ENCODE peak calls at places on chromosomes 2 and 18, in nine cellular contexts. One of them, this sample, is unnamed.

GRCh38 chr18:65938592-65939372 is 188.0 kb downstream of the CDH7 start:
- DNase-seq in cardiac septum: no peak
- DNase-seq in C1 segment of cervical spinal cord: no peak
- DNase-seq in fibroblast of the conjunctiva: no peak
- DNase-seq in astrocyte of the spinal cord: peak
- DNase-seq in right cardiac atrium: no peak
- DNase-seq in astrocyte: peak
- DNase-seq in GM19239: no peak
- DNase-seq in stimulated activated CD4-positive, alpha-beta T cell treated with anti-CD3 and anti-CD28 coated beads, TNF-alpha, amount 100 ng/mL, for 24 hours: peak
- DNase-seq in this sample: peak

GRCh38 chr2:112220186-112220585 is 34.7 kb downstream of the ZC3H8 start:
- DNase-seq in cardiac septum: no peak
- DNase-seq in C1 segment of cervical spinal cord: no peak
- DNase-seq in fibroblast of the conjunctiva: no peak
- DNase-seq in astrocyte of the spinal cord: no peak
- DNase-seq in right cardiac atrium: no peak
- DNase-seq in astrocyte: no peak
- DNase-seq in GM19239: no peak
- DNase-seq in stimulated activated CD4-positive, alpha-beta T cell treated with anti-CD3 and anti-CD28 coated beads, TNF-alpha, amount 100 ng/mL, for 24 hours: no peak
- DNase-seq in this sample: no peak

GRCh38 chr2:134934641-134935040 is 16.0 kb downstream of the CCNT2 start:
- DNase-seq in cardiac septum: no peak
- DNase-seq in C1 segment of cervical spinal cord: no peak
- DNase-seq in fibroblast of the conjunctiva: no peak
- DNase-seq in astrocyte of the spinal cord: no peak
- DNase-seq in right cardiac atrium: no peak
- DNase-seq in astrocyte: no peak
- DNase-seq in GM19239: no peak
- DNase-seq in stimulated activated CD4-positive, alpha-beta T cell treated with anti-CD3 and anti-CD28 coated beads, TNF-alpha, amount 100 ng/mL, for 24 hours: no peak
- DNase-seq in this sample: no peak

GRCh38 chr2:938181-939005 is 12.3 kb upstream of the SNTG2 start:
- DNase-seq in cardiac septum: no peak
- DNase-seq in C1 segment of cervical spinal cord: no peak
- DNase-seq in fibroblast of the conjunctiva: no peak
- DNase-seq in astrocyte of the spinal cord: no peak
- DNase-seq in right cardiac atrium: no peak
- DNase-seq in astrocyte: no peak
- DNase-seq in GM19239: no peak
- DNase-seq in stimulated activated CD4-positive, alpha-beta T cell treated with anti-CD3 and anti-CD28 coated beads, TNF-alpha, amount 100 ng/mL, for 24 hours: no peak
- DNase-seq in this sample: no peak

GRCh38 chr2:42052702-42053481 is 5.1 kb downstream of the PKDCC start:
- DNase-seq in cardiac septum: no peak
- DNase-seq in C1 segment of cervical spinal cord: no peak
- DNase-seq in fibroblast of the conjunctiva: no peak
- DNase-seq in astrocyte of the spinal cord: peak
- DNase-seq in right cardiac atrium: peak
- DNase-seq in astrocyte: peak
- DNase-seq in GM19239: no peak
- DNase-seq in stimulated activated CD4-positive, alpha-beta T cell treated with anti-CD3 and anti-CD28 coated beads, TNF-alpha, amount 100 ng/mL, for 24 hours: no peak
- DNase-seq in this sample: no peak

GRCh38 chr2:170739048-170739447 is 23.9 kb downstream of the SP5 start:
- DNase-seq in cardiac septum: no peak
- DNase-seq in C1 segment of cervical spinal cord: no peak
- DNase-seq in fibroblast of the conjunctiva: peak
- DNase-seq in astrocyte of the spinal cord: peak
- DNase-seq in right cardiac atrium: no peak
- DNase-seq in astrocyte: peak
- DNase-seq in GM19239: no peak
- DNase-seq in stimulated activated CD4-positive, alpha-beta T cell treated with anti-CD3 and anti-CD28 coated beads, TNF-alpha, amount 100 ng/mL, for 24 hours: no peak
- DNase-seq in this sample: peak

GRCh38 chr2:216603010-216603883 is 30.0 kb upstream of the IGFBP2 start:
- DNase-seq in cardiac septum: no peak
- DNase-seq in C1 segment of cervical spinal cord: no peak
- DNase-seq in fibroblast of the conjunctiva: no peak
- DNase-seq in astrocyte of the spinal cord: no peak
- DNase-seq in right cardiac atrium: no peak
- DNase-seq in astrocyte: no peak
- DNase-seq in GM19239: no peak
- DNase-seq in stimulated activated CD4-positive, alpha-beta T cell treated with anti-CD3 and anti-CD28 coated beads, TNF-alpha, amount 100 ng/mL, for 24 hours: no peak
- DNase-seq in this sample: no peak

GRCh38 chr2:23384551-23385349 is at the start of gene KLHL29:
- DNase-seq in cardiac septum: peak
- DNase-seq in C1 segment of cervical spinal cord: peak
- DNase-seq in fibroblast of the conjunctiva: peak
- DNase-seq in astrocyte of the spinal cord: peak
- DNase-seq in right cardiac atrium: peak
- DNase-seq in astrocyte: peak
- DNase-seq in GM19239: peak
- DNase-seq in stimulated activated CD4-positive, alpha-beta T cell treated with anti-CD3 and anti-CD28 coated beads, TNF-alpha, amount 100 ng/mL, for 24 hours: peak
- DNase-seq in this sample: peak

GRCh38 chr2:222635295-222635694 is 20.6 kb downstream of the FARSB start:
- DNase-seq in cardiac septum: no peak
- DNase-seq in C1 segment of cervical spinal cord: no peak
- DNase-seq in fibroblast of the conjunctiva: no peak
- DNase-seq in astrocyte of the spinal cord: no peak
- DNase-seq in right cardiac atrium: no peak
- DNase-seq in astrocyte: no peak
- DNase-seq in GM19239: no peak
- DNase-seq in stimulated activated CD4-positive, alpha-beta T cell treated with anti-CD3 and anti-CD28 coated beads, TNF-alpha, amount 100 ng/mL, for 24 hours: no peak
- DNase-seq in this sample: no peak

GRCh38 chr18:78506031-78506461 is 473.6 kb upstream of the SALL3 start:
- DNase-seq in cardiac septum: no peak
- DNase-seq in C1 segment of cervical spinal cord: peak
- DNase-seq in fibroblast of the conjunctiva: no peak
- DNase-seq in astrocyte of the spinal cord: no peak
- DNase-seq in right cardiac atrium: no peak
- DNase-seq in astrocyte: no peak
- DNase-seq in GM19239: no peak
- DNase-seq in stimulated activated CD4-positive, alpha-beta T cell treated with anti-CD3 and anti-CD28 coated beads, TNF-alpha, amount 100 ng/mL, for 24 hours: no peak
- DNase-seq in this sample: no peak

GRCh38 chr18:13629841-13630747 is 96.3 kb downstream of the FAM210A start:
- DNase-seq in cardiac septum: no peak
- DNase-seq in C1 segment of cervical spinal cord: no peak
- DNase-seq in fibroblast of the conjunctiva: peak
- DNase-seq in astrocyte of the spinal cord: peak
- DNase-seq in right cardiac atrium: peak
- DNase-seq in astrocyte: peak
- DNase-seq in GM19239: peak
- DNase-seq in stimulated activated CD4-positive, alpha-beta T cell treated with anti-CD3 and anti-CD28 coated beads, TNF-alpha, amount 100 ng/mL, for 24 hours: peak
- DNase-seq in this sample: peak

GRCh38 chr2:162266468-162266754 is 23.2 kb upstream of the FAP start:
- DNase-seq in cardiac septum: no peak
- DNase-seq in C1 segment of cervical spinal cord: no peak
- DNase-seq in fibroblast of the conjunctiva: no peak
- DNase-seq in astrocyte of the spinal cord: no peak
- DNase-seq in right cardiac atrium: no peak
- DNase-seq in astrocyte: no peak
- DNase-seq in GM19239: no peak
- DNase-seq in stimulated activated CD4-positive, alpha-beta T cell treated with anti-CD3 and anti-CD28 coated beads, TNF-alpha, amount 100 ng/mL, for 24 hours: no peak
- DNase-seq in this sample: no peak

GRCh38 chr2:3780477-3781402 is 77.4 kb downstream of the DCDC2C start:
- DNase-seq in cardiac septum: peak
- DNase-seq in C1 segment of cervical spinal cord: no peak
- DNase-seq in fibroblast of the conjunctiva: peak
- DNase-seq in astrocyte of the spinal cord: peak
- DNase-seq in right cardiac atrium: peak
- DNase-seq in astrocyte: no peak
- DNase-seq in GM19239: peak
- DNase-seq in stimulated activated CD4-positive, alpha-beta T cell treated with anti-CD3 and anti-CD28 coated beads, TNF-alpha, amount 100 ng/mL, for 24 hours: peak
- DNase-seq in this sample: peak

GRCh38 chr2:78145997-78146722 is 624.0 kb upstream of the LRRTM4 start:
- DNase-seq in cardiac septum: no peak
- DNase-seq in C1 segment of cervical spinal cord: no peak
- DNase-seq in fibroblast of the conjunctiva: no peak
- DNase-seq in astrocyte of the spinal cord: no peak
- DNase-seq in right cardiac atrium: no peak
- DNase-seq in astrocyte: no peak
- DNase-seq in GM19239: no peak
- DNase-seq in stimulated activated CD4-positive, alpha-beta T cell treated with anti-CD3 and anti-CD28 coated beads, TNF-alpha, amount 100 ng/mL, for 24 hours: no peak
- DNase-seq in this sample: no peak

GRCh38 chr2:27376866-27377617 is 3.5 kb downstream of the ZNF513 start:
- DNase-seq in cardiac septum: no peak
- DNase-seq in C1 segment of cervical spinal cord: no peak
- DNase-seq in fibroblast of the conjunctiva: no peak
- DNase-seq in astrocyte of the spinal cord: no peak
- DNase-seq in right cardiac atrium: no peak
- DNase-seq in astrocyte: no peak
- DNase-seq in GM19239: no peak
- DNase-seq in stimulated activated CD4-positive, alpha-beta T cell treated with anti-CD3 and anti-CD28 coated beads, TNF-alpha, amount 100 ng/mL, for 24 hours: no peak
- DNase-seq in this sample: no peak

GRCh38 chr2:207914716-207915115 is 110.6 kb downstream of the PLEKHM3 start:
- DNase-seq in cardiac septum: no peak
- DNase-seq in C1 segment of cervical spinal cord: no peak
- DNase-seq in fibroblast of the conjunctiva: no peak
- DNase-seq in astrocyte of the spinal cord: no peak
- DNase-seq in right cardiac atrium: no peak
- DNase-seq in astrocyte: no peak
- DNase-seq in GM19239: no peak
- DNase-seq in stimulated activated CD4-positive, alpha-beta T cell treated with anti-CD3 and anti-CD28 coated beads, TNF-alpha, amount 100 ng/mL, for 24 hours: no peak
- DNase-seq in this sample: no peak

GRCh38 chr2:210063306-210063705 is 60.9 kb downstream of the RPE start:
- DNase-seq in cardiac septum: no peak
- DNase-seq in C1 segment of cervical spinal cord: no peak
- DNase-seq in fibroblast of the conjunctiva: no peak
- DNase-seq in astrocyte of the spinal cord: no peak
- DNase-seq in right cardiac atrium: no peak
- DNase-seq in astrocyte: no peak
- DNase-seq in GM19239: no peak
- DNase-seq in stimulated activated CD4-positive, alpha-beta T cell treated with anti-CD3 and anti-CD28 coated beads, TNF-alpha, amount 100 ng/mL, for 24 hours: no peak
- DNase-seq in this sample: no peak

GRCh38 chr18:68714356-68714706 is 577 bp downstream of the TMX3 start:
- DNase-seq in cardiac septum: no peak
- DNase-seq in C1 segment of cervical spinal cord: no peak
- DNase-seq in fibroblast of the conjunctiva: no peak
- DNase-seq in astrocyte of the spinal cord: peak
- DNase-seq in right cardiac atrium: no peak
- DNase-seq in astrocyte: no peak
- DNase-seq in GM19239: no peak
- DNase-seq in stimulated activated CD4-positive, alpha-beta T cell treated with anti-CD3 and anti-CD28 coated beads, TNF-alpha, amount 100 ng/mL, for 24 hours: no peak
- DNase-seq in this sample: peak

GRCh38 chr2:2822143-2822542 is 491.1 kb upstream of the MYT1L start:
- DNase-seq in cardiac septum: no peak
- DNase-seq in C1 segment of cervical spinal cord: no peak
- DNase-seq in fibroblast of the conjunctiva: no peak
- DNase-seq in astrocyte of the spinal cord: no peak
- DNase-seq in right cardiac atrium: no peak
- DNase-seq in astrocyte: no peak
- DNase-seq in GM19239: no peak
- DNase-seq in stimulated activated CD4-positive, alpha-beta T cell treated with anti-CD3 and anti-CD28 coated beads, TNF-alpha, amount 100 ng/mL, for 24 hours: no peak
- DNase-seq in this sample: no peak

GRCh38 chr18:55998071-55998522 is 410.1 kb upstream of the TCF4 start:
- DNase-seq in cardiac septum: no peak
- DNase-seq in C1 segment of cervical spinal cord: peak
- DNase-seq in fibroblast of the conjunctiva: no peak
- DNase-seq in astrocyte of the spinal cord: peak
- DNase-seq in right cardiac atrium: no peak
- DNase-seq in astrocyte: peak
- DNase-seq in GM19239: no peak
- DNase-seq in stimulated activated CD4-positive, alpha-beta T cell treated with anti-CD3 and anti-CD28 coated beads, TNF-alpha, amount 100 ng/mL, for 24 hours: no peak
- DNase-seq in this sample: no peak

GRCh38 chr2:199468561-199469513 is 11.1 kb upstream of the SATB2 start:
- DNase-seq in cardiac septum: no peak
- DNase-seq in C1 segment of cervical spinal cord: no peak
- DNase-seq in fibroblast of the conjunctiva: no peak
- DNase-seq in astrocyte of the spinal cord: no peak
- DNase-seq in right cardiac atrium: no peak
- DNase-seq in astrocyte: no peak
- DNase-seq in GM19239: no peak
- DNase-seq in stimulated activated CD4-positive, alpha-beta T cell treated with anti-CD3 and anti-CD28 coated beads, TNF-alpha, amount 100 ng/mL, for 24 hours: no peak
- DNase-seq in this sample: no peak

GRCh38 chr2:19330436-19330835 is 28.0 kb downstream of the OSR1 start:
- DNase-seq in cardiac septum: no peak
- DNase-seq in C1 segment of cervical spinal cord: no peak
- DNase-seq in fibroblast of the conjunctiva: no peak
- DNase-seq in astrocyte of the spinal cord: no peak
- DNase-seq in right cardiac atrium: no peak
- DNase-seq in astrocyte: no peak
- DNase-seq in GM19239: no peak
- DNase-seq in stimulated activated CD4-positive, alpha-beta T cell treated with anti-CD3 and anti-CD28 coated beads, TNF-alpha, amount 100 ng/mL, for 24 hours: no peak
- DNase-seq in this sample: no peak

GRCh38 chr2:209495855-209496585 is 72.2 kb downstream of the MAP2 start:
- DNase-seq in cardiac septum: no peak
- DNase-seq in C1 segment of cervical spinal cord: no peak
- DNase-seq in fibroblast of the conjunctiva: peak
- DNase-seq in astrocyte of the spinal cord: peak
- DNase-seq in right cardiac atrium: no peak
- DNase-seq in astrocyte: peak
- DNase-seq in GM19239: no peak
- DNase-seq in stimulated activated CD4-positive, alpha-beta T cell treated with anti-CD3 and anti-CD28 coated beads, TNF-alpha, amount 100 ng/mL, for 24 hours: no peak
- DNase-seq in this sample: peak

GRCh38 chr2:46487667-46488333 is 8.4 kb downstream of the TMEM247 start:
- DNase-seq in cardiac septum: peak
- DNase-seq in C1 segment of cervical spinal cord: no peak
- DNase-seq in fibroblast of the conjunctiva: peak
- DNase-seq in astrocyte of the spinal cord: peak
- DNase-seq in right cardiac atrium: peak
- DNase-seq in astrocyte: peak
- DNase-seq in GM19239: no peak
- DNase-seq in stimulated activated CD4-positive, alpha-beta T cell treated with anti-CD3 and anti-CD28 coated beads, TNF-alpha, amount 100 ng/mL, for 24 hours: no peak
- DNase-seq in this sample: no peak

GRCh38 chr2:45889053-45889452 is 237.6 kb downstream of the PRKCE start:
- DNase-seq in cardiac septum: no peak
- DNase-seq in C1 segment of cervical spinal cord: no peak
- DNase-seq in fibroblast of the conjunctiva: no peak
- DNase-seq in astrocyte of the spinal cord: no peak
- DNase-seq in right cardiac atrium: no peak
- DNase-seq in astrocyte: no peak
- DNase-seq in GM19239: peak
- DNase-seq in stimulated activated CD4-positive, alpha-beta T cell treated with anti-CD3 and anti-CD28 coated beads, TNF-alpha, amount 100 ng/mL, for 24 hours: peak
- DNase-seq in this sample: no peak

GRCh38 chr2:98121149-98121548 is 34.2 kb downstream of the VWA3B start:
- DNase-seq in cardiac septum: no peak
- DNase-seq in C1 segment of cervical spinal cord: no peak
- DNase-seq in fibroblast of the conjunctiva: no peak
- DNase-seq in astrocyte of the spinal cord: no peak
- DNase-seq in right cardiac atrium: no peak
- DNase-seq in astrocyte: no peak
- DNase-seq in GM19239: no peak
- DNase-seq in stimulated activated CD4-positive, alpha-beta T cell treated with anti-CD3 and anti-CD28 coated beads, TNF-alpha, amount 100 ng/mL, for 24 hours: no peak
- DNase-seq in this sample: no peak

GRCh38 chr2:216606551-216607527 is 26.4 kb upstream of the IGFBP2 start:
- DNase-seq in cardiac septum: no peak
- DNase-seq in C1 segment of cervical spinal cord: no peak
- DNase-seq in fibroblast of the conjunctiva: no peak
- DNase-seq in astrocyte of the spinal cord: no peak
- DNase-seq in right cardiac atrium: no peak
- DNase-seq in astrocyte: no peak
- DNase-seq in GM19239: peak
- DNase-seq in stimulated activated CD4-positive, alpha-beta T cell treated with anti-CD3 and anti-CD28 coated beads, TNF-alpha, amount 100 ng/mL, for 24 hours: peak
- DNase-seq in this sample: no peak

GRCh38 chr2:208643145-208643544 is 236.6 kb downstream of the PTH2R start:
- DNase-seq in cardiac septum: no peak
- DNase-seq in C1 segment of cervical spinal cord: no peak
- DNase-seq in fibroblast of the conjunctiva: no peak
- DNase-seq in astrocyte of the spinal cord: no peak
- DNase-seq in right cardiac atrium: no peak
- DNase-seq in astrocyte: no peak
- DNase-seq in GM19239: no peak
- DNase-seq in stimulated activated CD4-positive, alpha-beta T cell treated with anti-CD3 and anti-CD28 coated beads, TNF-alpha, amount 100 ng/mL, for 24 hours: no peak
- DNase-seq in this sample: no peak

GRCh38 chr2:236219411-236219810 is 44.8 kb downstream of the ASB18 start:
- DNase-seq in cardiac septum: no peak
- DNase-seq in C1 segment of cervical spinal cord: no peak
- DNase-seq in fibroblast of the conjunctiva: no peak
- DNase-seq in astrocyte of the spinal cord: no peak
- DNase-seq in right cardiac atrium: no peak
- DNase-seq in astrocyte: no peak
- DNase-seq in GM19239: no peak
- DNase-seq in stimulated activated CD4-positive, alpha-beta T cell treated with anti-CD3 and anti-CD28 coated beads, TNF-alpha, amount 100 ng/mL, for 24 hours: no peak
- DNase-seq in this sample: no peak

GRCh38 chr18:54388203-54389142 is 30.8 kb downstream of the C18orf54 start:
- DNase-seq in cardiac septum: no peak
- DNase-seq in C1 segment of cervical spinal cord: no peak
- DNase-seq in fibroblast of the conjunctiva: peak
- DNase-seq in astrocyte of the spinal cord: peak
- DNase-seq in right cardiac atrium: no peak
- DNase-seq in astrocyte: peak
- DNase-seq in GM19239: peak
- DNase-seq in stimulated activated CD4-positive, alpha-beta T cell treated with anti-CD3 and anti-CD28 coated beads, TNF-alpha, amount 100 ng/mL, for 24 hours: peak
- DNase-seq in this sample: peak

GRCh38 chr18:12779456-12779855 is 76.6 kb downstream of the PSMG2 start:
- DNase-seq in cardiac septum: no peak
- DNase-seq in C1 segment of cervical spinal cord: no peak
- DNase-seq in fibroblast of the conjunctiva: no peak
- DNase-seq in astrocyte of the spinal cord: no peak
- DNase-seq in right cardiac atrium: no peak
- DNase-seq in astrocyte: no peak
- DNase-seq in GM19239: no peak
- DNase-seq in stimulated activated CD4-positive, alpha-beta T cell treated with anti-CD3 and anti-CD28 coated beads, TNF-alpha, amount 100 ng/mL, for 24 hours: no peak
- DNase-seq in this sample: no peak

This sample was measured in RKO.